ENCODE peak calls at places on chromosomes 5 and 9, in six cellular contexts. E, O, S, A, G and I are unnamed samples.

GRCh38 chr5:76831108-76831447 is 12.2 kb downstream of the F2RL1 start:
- DNase-seq in E (no peak), O (no peak), S (no peak), A (no peak), G (no peak), I (peak)

GRCh38 chr5:77606279-77606678 is 32.2 kb downstream of the OTP start:
- DNase-seq in E (no peak), O (no peak), S (no peak), A (no peak), G (no peak), I (no peak)

GRCh38 chr5:139696894-139697658 is 48.9 kb downstream of the CXXC5 start:
- DNase-seq in E (peak), O (peak), S (no peak), A (no peak), G (peak), I (peak)

GRCh38 chr9:96436063-96436455 is 13.9 kb upstream of the HABP4 start:
- DNase-seq in E (no peak), O (no peak), S (no peak), A (no peak), G (no peak), I (no peak)

GRCh38 chr9:121989010-121989409 is 104.1 kb downstream of the TTLL11 start:
- DNase-seq in E (peak), O (peak), S (no peak), A (peak), G (no peak), I (peak)

GRCh38 chr5:171667341-171668096 is 118.1 kb upstream of the SMIM23 start:
- DNase-seq in E (peak), O (no peak), S (no peak), A (peak), G (no peak), I (peak)

GRCh38 chr9:7212101-7212500 is 454.3 kb downstream of the KDM4C start:
- DNase-seq in E (no peak), O (no peak), S (no peak), A (no peak), G (no peak), I (no peak)

GRCh38 chr5:133425764-133426738 is 186.3 kb downstream of the FSTL4 start:
- DNase-seq in E (no peak), O (no peak), S (no peak), A (no peak), G (no peak), I (no peak)

GRCh38 chr5:133912951-133913350 is 55.5 kb downstream of the C5orf15 start:
- DNase-seq in E (no peak), O (no peak), S (no peak), A (no peak), G (no peak), I (no peak)

GRCh38 chr9:99820330-99821186 is 1.1 kb upstream of the NR4A3 start:
- DNase-seq in E (no peak), O (peak), S (peak), A (no peak), G (peak), I (peak)

DNA sequence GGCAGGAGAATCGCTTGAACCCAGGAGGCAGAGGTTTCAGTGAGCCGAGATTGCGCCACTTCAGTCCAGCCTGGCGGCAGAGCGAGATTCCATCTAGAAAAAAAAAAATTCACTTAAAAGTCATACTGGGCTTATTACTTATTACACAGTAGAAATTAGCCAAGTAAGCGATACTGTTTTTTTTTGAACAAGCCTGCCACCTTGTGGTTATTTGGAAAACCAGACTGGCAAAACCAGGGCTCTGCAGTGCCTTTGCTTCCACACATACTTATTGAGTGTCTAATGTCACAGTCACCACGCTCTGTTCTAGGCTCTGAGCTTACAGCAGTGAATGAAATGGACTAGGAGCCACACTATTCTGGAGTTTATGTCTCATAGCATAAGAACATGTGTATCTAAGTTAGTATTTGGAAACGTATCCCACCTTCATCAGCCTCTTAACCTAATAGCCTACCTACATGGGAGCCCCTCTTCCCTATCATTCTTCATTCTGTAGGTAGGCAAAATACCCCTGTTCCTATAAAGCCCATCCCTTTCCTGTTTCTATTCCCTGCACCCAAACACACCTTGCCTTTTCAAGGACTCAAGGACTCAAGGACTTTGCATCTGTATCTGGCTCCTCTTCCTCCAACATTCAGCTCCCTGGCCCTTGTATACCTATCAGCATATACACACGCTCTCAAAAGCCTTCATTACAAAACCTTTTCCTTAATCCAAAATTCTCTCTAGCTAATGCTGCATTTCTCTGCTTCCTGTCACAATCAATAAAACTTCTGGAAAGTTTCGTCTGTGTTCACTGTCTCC is 13.9 kb upstream of the BASP1 start:
- DNase-seq in E (no peak), O (peak), S (peak), A (no peak), G (peak), I (peak)
- TF ChIP-seq JUN in E (no peak), O (no peak), S (no peak), A (no peak), G (no peak), I (no peak)

DNA sequence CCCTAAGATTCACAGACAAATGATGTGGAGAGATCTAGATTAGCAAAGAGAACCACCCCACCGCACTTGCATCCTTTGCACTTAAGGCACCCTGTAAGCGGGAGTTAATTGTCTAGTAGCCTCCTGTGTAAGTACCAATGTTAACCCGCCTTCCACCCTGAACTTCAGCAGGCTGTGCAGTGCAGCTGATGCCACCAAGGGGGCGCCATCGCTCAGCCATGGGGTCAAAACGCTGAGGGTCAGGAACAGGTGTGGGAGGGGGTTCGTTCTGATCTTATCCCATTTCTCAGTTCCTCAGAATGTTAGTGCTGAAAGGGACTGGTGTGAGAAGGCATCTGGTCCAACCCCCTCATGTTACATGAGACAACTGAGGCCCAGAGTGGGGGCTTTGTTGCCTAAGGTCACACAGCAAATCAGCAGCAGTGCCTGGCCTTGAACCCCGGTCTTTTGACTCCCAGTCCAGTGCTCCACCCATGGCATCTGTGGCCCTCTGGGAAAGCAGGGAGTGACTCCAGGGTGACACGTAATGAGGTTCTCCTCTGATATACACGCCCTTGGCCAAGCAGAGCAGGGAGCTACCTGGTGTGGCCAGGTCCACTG is 57.3 kb downstream of the CYFIP2 start:
- DNase-seq in E (peak), O (peak), S (no peak), A (no peak), G (no peak), I (no peak)
- TF ChIP-seq CTCF in E (peak), O (peak), S (no peak), A (peak), G (peak), I (peak)

GRCh38 chr9:107322643-107323042 is 39.6 kb downstream of the RAD23B start:
- DNase-seq in E (no peak), O (no peak), S (no peak), A (no peak), G (peak), I (no peak)
- TF ChIP-seq JUN in E (no peak), O (no peak), S (no peak), A (no peak), G (no peak), I (no peak)

GRCh38 chr5:114790403-114790792 is 379.3 kb downstream of the TRIM36 start:
- DNase-seq in E (no peak), O (no peak), S (no peak), A (no peak), G (no peak), I (no peak)

DNA sequence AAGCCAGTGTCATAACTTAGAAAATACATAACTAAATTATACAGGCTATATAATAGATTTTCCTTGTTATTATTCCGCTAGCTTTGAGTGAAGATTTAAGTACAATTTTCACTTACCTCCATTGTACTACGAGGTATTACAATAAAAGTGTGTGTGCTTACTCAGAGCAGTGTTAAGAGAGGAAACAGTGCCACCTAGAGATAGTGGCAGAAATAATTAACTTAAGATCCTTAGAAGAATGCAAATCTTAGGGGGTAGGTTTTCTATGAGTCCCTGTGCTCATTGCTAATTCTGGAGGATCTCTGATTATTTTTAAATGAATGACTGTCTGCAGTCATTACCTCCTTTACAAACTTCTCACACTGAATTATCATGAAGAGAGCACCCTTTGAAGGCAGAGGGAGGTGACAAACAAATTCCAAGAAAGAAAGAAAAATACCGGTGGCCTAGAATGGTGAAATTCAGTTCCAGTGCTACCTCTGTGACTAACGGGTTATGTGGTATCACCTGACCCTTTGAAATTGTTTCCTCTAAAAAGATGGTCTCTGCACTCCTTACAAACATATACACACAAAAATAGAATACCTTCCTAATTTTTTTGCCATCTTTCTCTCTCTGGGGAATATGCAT is 379.8 kb downstream of the TRIM36 start:
- DNase-seq in E (no peak), O (peak), S (peak), A (no peak), G (peak), I (no peak)
- TF ChIP-seq CTCF in E (peak), O (peak), S (peak), A (peak), G (peak), I (no peak)

GRCh38 chr9:125608488-125609224 is 98.4 kb downstream of the MAPKAP1 start:
- DNase-seq in E (no peak), O (no peak), S (no peak), A (no peak), G (no peak), I (peak)
- TF ChIP-seq JUN in E (no peak), O (no peak), S (no peak), A (no peak), G (no peak), I (no peak)

GRCh38 chr5:32845171-32845570 is 134.1 kb downstream of the NPR3 start:
- DNase-seq in E (no peak), O (no peak), S (no peak), A (no peak), G (no peak), I (no peak)

GRCh38 chr5:32848120-32848519 is 137.0 kb downstream of the NPR3 start:
- DNase-seq in E (no peak), O (no peak), S (no peak), A (no peak), G (no peak), I (no peak)

GRCh38 chr5:32850792-32851191 is 139.7 kb downstream of the NPR3 start:
- DNase-seq in E (no peak), O (no peak), S (no peak), A (no peak), G (no peak), I (no peak)

GRCh38 chr5:32851774-32852173 is 140.7 kb downstream of the NPR3 start:
- DNase-seq in E (no peak), O (no peak), S (no peak), A (no peak), G (no peak), I (no peak)

GRCh38 chr5:32848681-32849080 is 137.6 kb downstream of the NPR3 start:
- DNase-seq in E (no peak), O (no peak), S (no peak), A (no peak), G (no peak), I (no peak)
- TF ChIP-seq CTCF in E (no peak), O (no peak), S (no peak), A (no peak), G (no peak), I (no peak)

GRCh38 chr9:95091574-95091970 is 225.9 kb downstream of the FANCC start:
- DNase-seq in E (no peak), O (no peak), S (no peak), A (no peak), G (no peak), I (no peak)
- TF ChIP-seq JUN in E (no peak), O (no peak), S (no peak), A (no peak), G (no peak), I (no peak)

GRCh38 chr5:115842952-115843351 is 1.2 kb downstream of the AP3S1 start:
- DNase-seq in E (no peak), O (no peak), S (no peak), A (no peak), G (no peak), I (peak)

GRCh38 chr5:115843444-115844130 is 1.9 kb downstream of the AP3S1 start:
- DNase-seq in E (no peak), O (no peak), S (no peak), A (no peak), G (no peak), I (no peak)

GRCh38 chr5:115841382-115842088 is at the start of the genes AP3S1 and ATG12:
- DNase-seq in E (peak), O (peak), S (peak), A (peak), G (peak), I (peak)

GRCh38 chr5:115840825-115841224 is 540 bp downstream of the ATG12 start:
- DNase-seq in E (no peak), O (no peak), S (no peak), A (no peak), G (no peak), I (peak)

GRCh38 chr5:115842089-115842881 is 550 bp downstream of the AP3S1 start:
- DNase-seq in E (no peak), O (peak), S (peak), A (no peak), G (peak), I (no peak)
- TF ChIP-seq CTCF in E (no peak), O (peak), S (peak), A (no peak), G (peak), I (peak)

GRCh38 chr9:93169444-93169843 is 14.5 kb upstream of the WNK2 start:
- DNase-seq in E (no peak), O (no peak), S (no peak), A (no peak), G (no peak), I (no peak)
- TF ChIP-seq JUN in E (no peak), O (no peak), S (no peak), A (no peak), G (no peak), I (no peak)